ENCODE peak calls at places on chromosomes 3 and 15, in six cellular contexts. N is activated T-cell treated with anti-CD3 and anti-CD28 coated beads, Interleukin-2, amount 50 U/mL, for 72 hours; G is T-helper 17 cell; A is NCI-H2029; P is ELF-1; H is T-helper 9 cell. M is an unnamed sample.

GRCh38 chr3:188108703-188109412 is 45.1 kb upstream of the LPP start:
- DNase-seq in N (no peak), G (no peak), A (no peak), P (no peak), H (no peak), M (no peak)

GRCh38 chr3:39149059-39149455 is 4.3 kb downstream of the CSRNP1 start:
- DNase-seq in N (no peak), G (no peak), A (no peak), P (no peak), H (no peak), M (no peak)

GRCh38 chr3:127487196-127487595 is 103.3 kb downstream of the TPRA1 start:
- DNase-seq in N (no peak), G (no peak), A (no peak), P (no peak), H (no peak), M (no peak)

GRCh38 chr3:156819842-156820686 is 6.1 kb upstream of the LEKR1 start:
- DNase-seq in N (no peak), G (no peak), A (no peak), P (no peak), H (no peak), M (no peak)

GRCh38 chr3:161104561-161105551 is at the start of gene B3GALNT1:
- DNase-seq in N (peak; percentile 40), G (no peak), A (no peak), P (peak; percentile 88), H (no peak), M (no peak)

GRCh38 chr3:57199895-57200297 is at the start of gene HESX1:
- DNase-seq in N (no peak), G (no peak), A (no peak), P (peak; percentile 84), H (no peak), M (no peak)

GRCh38 chr15:40796041-40796440 is 10.8 kb upstream of the ZFYVE19 start:
- DNase-seq in N (no peak), G (no peak), A (no peak), P (no peak), H (no peak), M (no peak)

GRCh38 chr3:128987701-128988100 is 6.2 kb downstream of the CFAP92 start:
- DNase-seq in N (no peak), G (no peak), A (no peak), P (no peak), H (no peak), M (no peak)

GRCh38 chr15:84819291-84819768 is 2.2 kb downstream of the ALPK3 start:
- DNase-seq in N (no peak), G (no peak), A (no peak), P (peak; percentile 57), H (no peak), M (no peak)

GRCh38 chr15:67548862-67549651 is 6.6 kb downstream of the MAP2K5 start:
- DNase-seq in N (no peak), G (no peak), A (no peak), P (peak; percentile 75), H (no peak), M (no peak)

GRCh38 chr15:33188654-33189257 is 5.8 kb downstream of the FMN1 start:
- DNase-seq in N (no peak), G (no peak), A (no peak), P (no peak), H (no peak), M (no peak)

GRCh38 chr3:57646723-57647122 is 46.2 kb downstream of the DENND6A start:
- DNase-seq in N (no peak), G (no peak), A (no peak), P (no peak), H (no peak), M (no peak)

GRCh38 chr15:57690341-57690966 is 16.1 kb upstream of the POLR2M start:
- DNase-seq in N (no peak), G (no peak), A (no peak), P (no peak), H (no peak), M (no peak)

GRCh38 chr3:31790516-31791148 is 190.4 kb downstream of the OSBPL10 start:
- DNase-seq in N (no peak), G (no peak), A (no peak), P (no peak), H (no peak), M (no peak)

GRCh38 chr15:67820147-67820991 is 4.9 kb upstream of the SKOR1 start:
- DNase-seq in N (no peak), G (no peak), A (no peak), P (no peak), H (no peak), M (no peak)

GRCh38 chr3:170040283-170040907 is 2.6 kb downstream of the GPR160 start:
- DNase-seq in N (no peak), G (no peak), A (no peak), P (peak; percentile 55), H (no peak), M (no peak)